ENCODE peak calls at places on chromosomes 7 and 10, in six cellular contexts. One of them, this sample, is unnamed.

GRCh38 chr10:125567529-125567928 is 115.4 kb downstream of the TEX36 start:
- DNase-seq in T-helper 2 cell: no peak
- DNase-seq in nephron progenitor cell: no peak
- DNase-seq in HepG2: no peak
- DNase-seq in stimulated activated CD4-positive, alpha-beta T cell treated with anti-CD3 and anti-CD28 coated beads, TNF-alpha, amount 100 ng/mL, for 4 hours: no peak
- DNase-seq in NCI-H1694: no peak
- DNase-seq in this sample: no peak

GRCh38 chr10:103627893-103628292 is 134.4 kb downstream of the NEURL1 start:
- DNase-seq in stimulated activated CD4-positive, alpha-beta T cell treated with anti-CD3 and anti-CD28 coated beads, TNF-alpha, amount 100 ng/mL, for 4 hours: no peak
- DNase-seq in NCI-H1694: no peak
- DNase-seq in nephron progenitor cell: no peak
- DNase-seq in T-helper 2 cell: no peak
- DNase-seq in HepG2: no peak
- DNase-seq in this sample: no peak

GRCh38 chr7:326273-326672 is 36.3 kb downstream of the FOXL3 start:
- DNase-seq in T-helper 2 cell: no peak
- DNase-seq in HepG2: no peak
- DNase-seq in stimulated activated CD4-positive, alpha-beta T cell treated with anti-CD3 and anti-CD28 coated beads, TNF-alpha, amount 100 ng/mL, for 4 hours: no peak
- DNase-seq in nephron progenitor cell: no peak
- DNase-seq in NCI-H1694: no peak
- DNase-seq in this sample: no peak

GRCh38 chr10:124144536-124144935 is 51.1 kb upstream of the CHST15 start:
- DNase-seq in NCI-H1694: no peak
- DNase-seq in HepG2: no peak
- DNase-seq in nephron progenitor cell: no peak
- DNase-seq in stimulated activated CD4-positive, alpha-beta T cell treated with anti-CD3 and anti-CD28 coated beads, TNF-alpha, amount 100 ng/mL, for 4 hours: no peak
- DNase-seq in T-helper 2 cell: no peak
- DNase-seq in this sample: no peak

GRCh38 chr7:136514776-136515175 is 353.7 kb upstream of the CHRM2 start:
- DNase-seq in HepG2: no peak
- DNase-seq in NCI-H1694: no peak
- DNase-seq in nephron progenitor cell: no peak
- DNase-seq in T-helper 2 cell: no peak
- DNase-seq in stimulated activated CD4-positive, alpha-beta T cell treated with anti-CD3 and anti-CD28 coated beads, TNF-alpha, amount 100 ng/mL, for 4 hours: no peak
- DNase-seq in this sample: no peak

GRCh38 chr10:80444124-80444523 is 10.0 kb upstream of the TSPAN14 start:
- DNase-seq in NCI-H1694: no peak
- DNase-seq in nephron progenitor cell: no peak
- DNase-seq in HepG2: no peak
- DNase-seq in stimulated activated CD4-positive, alpha-beta T cell treated with anti-CD3 and anti-CD28 coated beads, TNF-alpha, amount 100 ng/mL, for 4 hours: no peak
- DNase-seq in T-helper 2 cell: no peak
- DNase-seq in this sample: no peak

GRCh38 chr7:109322833-109323232 is 753.2 kb downstream of the DNAJB9 start:
- DNase-seq in NCI-H1694: no peak
- DNase-seq in stimulated activated CD4-positive, alpha-beta T cell treated with anti-CD3 and anti-CD28 coated beads, TNF-alpha, amount 100 ng/mL, for 4 hours: no peak
- DNase-seq in HepG2: no peak
- DNase-seq in nephron progenitor cell: no peak
- DNase-seq in T-helper 2 cell: no peak
- DNase-seq in this sample: no peak

GRCh38 chr10:49613160-49613881 is 516 bp upstream of the CHAT start:
- DNase-seq in NCI-H1694: no peak
- DNase-seq in nephron progenitor cell: peak; percentile 16
- DNase-seq in T-helper 2 cell: no peak
- DNase-seq in stimulated activated CD4-positive, alpha-beta T cell treated with anti-CD3 and anti-CD28 coated beads, TNF-alpha, amount 100 ng/mL, for 4 hours: no peak
- DNase-seq in HepG2: no peak
- DNase-seq in this sample: no peak

GRCh38 chr7:53119514-53119933 is 84.1 kb downstream of the POM121L12 start:
- DNase-seq in T-helper 2 cell: no peak
- DNase-seq in HepG2: no peak
- DNase-seq in NCI-H1694: no peak
- DNase-seq in nephron progenitor cell: no peak
- DNase-seq in stimulated activated CD4-positive, alpha-beta T cell treated with anti-CD3 and anti-CD28 coated beads, TNF-alpha, amount 100 ng/mL, for 4 hours: no peak
- DNase-seq in this sample: no peak

GRCh38 chr7:77631820-77632219 is 64.4 kb upstream of the RSBN1L start:
- DNase-seq in NCI-H1694: no peak
- DNase-seq in nephron progenitor cell: no peak
- DNase-seq in HepG2: no peak
- DNase-seq in T-helper 2 cell: no peak
- DNase-seq in stimulated activated CD4-positive, alpha-beta T cell treated with anti-CD3 and anti-CD28 coated beads, TNF-alpha, amount 100 ng/mL, for 4 hours: no peak
- DNase-seq in this sample: no peak

GRCh38 chr10:44911951-44912350 is 814 bp downstream of the TMEM72 start:
- DNase-seq in stimulated activated CD4-positive, alpha-beta T cell treated with anti-CD3 and anti-CD28 coated beads, TNF-alpha, amount 100 ng/mL, for 4 hours: no peak
- DNase-seq in nephron progenitor cell: no peak
- DNase-seq in T-helper 2 cell: no peak
- DNase-seq in HepG2: no peak
- DNase-seq in NCI-H1694: no peak
- DNase-seq in this sample: no peak

GRCh38 chr10:129441391-129442009 is 25.5 kb upstream of the MGMT start:
- DNase-seq in NCI-H1694: no peak
- DNase-seq in HepG2: peak; percentile 19
- DNase-seq in nephron progenitor cell: no peak
- DNase-seq in stimulated activated CD4-positive, alpha-beta T cell treated with anti-CD3 and anti-CD28 coated beads, TNF-alpha, amount 100 ng/mL, for 4 hours: no peak
- DNase-seq in T-helper 2 cell: no peak
- DNase-seq in this sample: no peak

GRCh38 chr10:48465860-48466521 is 138.9 kb downstream of the ARHGAP22 start:
- DNase-seq in stimulated activated CD4-positive, alpha-beta T cell treated with anti-CD3 and anti-CD28 coated beads, TNF-alpha, amount 100 ng/mL, for 4 hours: no peak
- DNase-seq in nephron progenitor cell: no peak
- DNase-seq in NCI-H1694: no peak
- DNase-seq in T-helper 2 cell: no peak
- DNase-seq in HepG2: no peak
- DNase-seq in this sample: no peak

GRCh38 chr7:5776894-5777645 is 4.4 kb downstream of the RNF216 start:
- DNase-seq in nephron progenitor cell: no peak
- DNase-seq in HepG2: no peak
- DNase-seq in T-helper 2 cell: no peak
- DNase-seq in stimulated activated CD4-positive, alpha-beta T cell treated with anti-CD3 and anti-CD28 coated beads, TNF-alpha, amount 100 ng/mL, for 4 hours: no peak
- DNase-seq in NCI-H1694: no peak
- DNase-seq in this sample: no peak

GRCh38 chr10:51950996-51951392 is 251.6 kb upstream of the CSTF2T start:
- DNase-seq in T-helper 2 cell: no peak
- DNase-seq in NCI-H1694: no peak
- DNase-seq in nephron progenitor cell: no peak
- DNase-seq in HepG2: no peak
- DNase-seq in stimulated activated CD4-positive, alpha-beta T cell treated with anti-CD3 and anti-CD28 coated beads, TNF-alpha, amount 100 ng/mL, for 4 hours: no peak
- DNase-seq in this sample: no peak

GRCh38 chr7:134995239-134996096 is 9.2 kb downstream of the AGBL3 start:
- DNase-seq in NCI-H1694: no peak
- DNase-seq in HepG2: no peak
- DNase-seq in T-helper 2 cell: no peak
- DNase-seq in stimulated activated CD4-positive, alpha-beta T cell treated with anti-CD3 and anti-CD28 coated beads, TNF-alpha, amount 100 ng/mL, for 4 hours: no peak
- DNase-seq in nephron progenitor cell: no peak
- DNase-seq in this sample: no peak

GRCh38 chr7:44320794-44321371 is 4.5 kb downstream of the CAMK2B start:
- DNase-seq in stimulated activated CD4-positive, alpha-beta T cell treated with anti-CD3 and anti-CD28 coated beads, TNF-alpha, amount 100 ng/mL, for 4 hours: no peak
- DNase-seq in nephron progenitor cell: no peak
- DNase-seq in NCI-H1694: no peak
- DNase-seq in HepG2: no peak
- DNase-seq in T-helper 2 cell: no peak
- DNase-seq in this sample: no peak

GRCh38 chr10:46514431-46514861 is 42.0 kb downstream of the GPRIN2 start:
- DNase-seq in nephron progenitor cell: no peak
- DNase-seq in T-helper 2 cell: no peak
- DNase-seq in stimulated activated CD4-positive, alpha-beta T cell treated with anti-CD3 and anti-CD28 coated beads, TNF-alpha, amount 100 ng/mL, for 4 hours: no peak
- DNase-seq in HepG2: no peak
- DNase-seq in NCI-H1694: no peak
- DNase-seq in this sample: no peak

GRCh38 chr7:19752045-19752444 is 21.4 kb downstream of the TMEM196 start:
- DNase-seq in NCI-H1694: no peak
- DNase-seq in T-helper 2 cell: no peak
- DNase-seq in stimulated activated CD4-positive, alpha-beta T cell treated with anti-CD3 and anti-CD28 coated beads, TNF-alpha, amount 100 ng/mL, for 4 hours: no peak
- DNase-seq in HepG2: no peak
- DNase-seq in nephron progenitor cell: no peak
- DNase-seq in this sample: no peak

GRCh38 chr7:133056370-133057238 is 25.3 kb downstream of the CHCHD3 start:
- DNase-seq in stimulated activated CD4-positive, alpha-beta T cell treated with anti-CD3 and anti-CD28 coated beads, TNF-alpha, amount 100 ng/mL, for 4 hours: no peak
- DNase-seq in nephron progenitor cell: no peak
- DNase-seq in NCI-H1694: no peak
- DNase-seq in T-helper 2 cell: no peak
- DNase-seq in HepG2: no peak
- DNase-seq in this sample: no peak

GRCh38 chr7:98870071-98870651 is 347 bp upstream of the TMEM130 start:
- DNase-seq in T-helper 2 cell: peak; percentile 47
- DNase-seq in stimulated activated CD4-positive, alpha-beta T cell treated with anti-CD3 and anti-CD28 coated beads, TNF-alpha, amount 100 ng/mL, for 4 hours: peak; percentile 64
- DNase-seq in HepG2: no peak
- DNase-seq in nephron progenitor cell: peak; percentile 72
- DNase-seq in NCI-H1694: peak; percentile 60
- DNase-seq in this sample: no peak

GRCh38 chr7:155377837-155378579 is 79.9 kb upstream of the EN2 start:
- DNase-seq in nephron progenitor cell: peak; percentile 58
- DNase-seq in T-helper 2 cell: no peak
- DNase-seq in HepG2: no peak
- DNase-seq in NCI-H1694: no peak
- DNase-seq in stimulated activated CD4-positive, alpha-beta T cell treated with anti-CD3 and anti-CD28 coated beads, TNF-alpha, amount 100 ng/mL, for 4 hours: no peak
- DNase-seq in this sample: no peak

GRCh38 chr7:48084727-48085432 is 4.2 kb upstream of the UPP1 start:
- DNase-seq in HepG2: peak; percentile 73
- DNase-seq in NCI-H1694: no peak
- DNase-seq in nephron progenitor cell: no peak
- DNase-seq in T-helper 2 cell: no peak
- DNase-seq in stimulated activated CD4-positive, alpha-beta T cell treated with anti-CD3 and anti-CD28 coated beads, TNF-alpha, amount 100 ng/mL, for 4 hours: peak; percentile 63
- DNase-seq in this sample: no peak

GRCh38 chr7:128954830-128955797 is 17.4 kb downstream of the IRF5 start:
- DNase-seq in HepG2: no peak
- DNase-seq in stimulated activated CD4-positive, alpha-beta T cell treated with anti-CD3 and anti-CD28 coated beads, TNF-alpha, amount 100 ng/mL, for 4 hours: no peak
- DNase-seq in T-helper 2 cell: no peak
- DNase-seq in NCI-H1694: no peak
- DNase-seq in nephron progenitor cell: no peak
- DNase-seq in this sample: no peak

GRCh38 chr7:25831901-25832411 is 320.0 kb upstream of the NFE2L3 start:
- DNase-seq in NCI-H1694: no peak
- DNase-seq in stimulated activated CD4-positive, alpha-beta T cell treated with anti-CD3 and anti-CD28 coated beads, TNF-alpha, amount 100 ng/mL, for 4 hours: no peak
- DNase-seq in T-helper 2 cell: no peak
- DNase-seq in nephron progenitor cell: no peak
- DNase-seq in HepG2: no peak
- DNase-seq in this sample: no peak

GRCh38 chr10:79284158-79284871 is 63.0 kb upstream of the PPIF start:
- DNase-seq in nephron progenitor cell: no peak
- DNase-seq in T-helper 2 cell: no peak
- DNase-seq in stimulated activated CD4-positive, alpha-beta T cell treated with anti-CD3 and anti-CD28 coated beads, TNF-alpha, amount 100 ng/mL, for 4 hours: no peak
- DNase-seq in HepG2: no peak
- DNase-seq in NCI-H1694: no peak
- DNase-seq in this sample: no peak

GRCh38 chr10:18254086-18254485 is 113.9 kb downstream of the CACNB2 start:
- DNase-seq in NCI-H1694: no peak
- DNase-seq in T-helper 2 cell: no peak
- DNase-seq in HepG2: no peak
- DNase-seq in stimulated activated CD4-positive, alpha-beta T cell treated with anti-CD3 and anti-CD28 coated beads, TNF-alpha, amount 100 ng/mL, for 4 hours: no peak
- DNase-seq in nephron progenitor cell: no peak
- DNase-seq in this sample: no peak

GRCh38 chr10:100020883-100021248 is 11.1 kb upstream of the DNMBP start:
- DNase-seq in NCI-H1694: peak; percentile 61
- DNase-seq in HepG2: no peak
- DNase-seq in nephron progenitor cell: no peak
- DNase-seq in stimulated activated CD4-positive, alpha-beta T cell treated with anti-CD3 and anti-CD28 coated beads, TNF-alpha, amount 100 ng/mL, for 4 hours: no peak
- DNase-seq in T-helper 2 cell: no peak
- DNase-seq in this sample: no peak

GRCh38 chr7:48298779-48299178 is 127.5 kb downstream of the ABCA13 start:
- DNase-seq in nephron progenitor cell: no peak
- DNase-seq in NCI-H1694: no peak
- DNase-seq in T-helper 2 cell: no peak
- DNase-seq in HepG2: no peak
- DNase-seq in stimulated activated CD4-positive, alpha-beta T cell treated with anti-CD3 and anti-CD28 coated beads, TNF-alpha, amount 100 ng/mL, for 4 hours: no peak
- DNase-seq in this sample: no peak